ENCODE peak calls at places on chromosomes 11 and 22, in nine cellular contexts. M, W, F, O, E, A, V, B and D are unnamed samples.

GRCh38 chr11:119373917-119374631 is 7.4 kb downstream of the USP2 start:
- DNase-seq in M (peak), W (peak), F (peak), O (peak), E (peak), A (peak), V (peak), B (peak), D (peak)

GRCh38 chr11:33160147-33160546 is 1.1 kb downstream of the CSTF3 start:
- DNase-seq in M (no peak), W (peak), F (peak), O (peak), E (no peak), A (no peak), V (peak), B (peak), D (peak)

GRCh38 chr11:133719532-133720235 is 125.6 kb downstream of the SPATA19 start:
- DNase-seq in M (no peak), W (no peak), F (no peak), O (no peak), E (no peak), A (no peak), V (peak), B (no peak), D (no peak)

GRCh38 chr22:31533391-31533790 is 37.1 kb downstream of the SFI1 start:
- DNase-seq in M (no peak), W (no peak), F (no peak), O (no peak), E (no peak), A (no peak), V (no peak), B (no peak), D (no peak)

GRCh38 chr11:62614275-62614674 is 1.2 kb downstream of the ROM1 start:
- DNase-seq in M (no peak), W (no peak), F (no peak), O (peak), E (no peak), A (no peak), V (no peak), B (no peak), D (no peak)

GRCh38 chr11:6431861-6432260 is 8.9 kb downstream of the HPX start:
- DNase-seq in M (no peak), W (peak), F (peak), O (peak), E (no peak), A (peak), V (peak), B (peak), D (peak)

GRCh38 chr22:46149493-46149997 is 781 bp upstream of the PPARA start:
- DNase-seq in M (peak), W (no peak), F (no peak), O (no peak), E (peak), A (peak), V (peak), B (no peak), D (no peak)

GRCh38 chr11:27444801-27445215 is 27.8 kb downstream of the LGR4 start:
- DNase-seq in M (no peak), W (no peak), F (no peak), O (no peak), E (no peak), A (no peak), V (peak), B (no peak), D (no peak)

GRCh38 chr11:125372088-125372487 is 124.0 kb downstream of the FEZ1 start:
- DNase-seq in M (no peak), W (no peak), F (no peak), O (no peak), E (no peak), A (no peak), V (no peak), B (no peak), D (no peak)

GRCh38 chr22:46453006-46453828 is 84.2 kb downstream of the CELSR1 start:
- DNase-seq in M (peak), W (peak), F (no peak), O (peak), E (no peak), A (no peak), V (no peak), B (no peak), D (no peak)

GRCh38 chr22:48548391-48548790 is 1279.3 kb downstream of the BRD1 start:
- DNase-seq in M (no peak), W (no peak), F (no peak), O (no peak), E (no peak), A (no peak), V (no peak), B (no peak), D (no peak)

GRCh38 chr11:6397156-6397555 is 6.9 kb downstream of the SMPD1 start:
- DNase-seq in M (no peak), W (no peak), F (peak), O (no peak), E (no peak), A (no peak), V (no peak), B (no peak), D (no peak)

GRCh38 chr11:30914143-30914762 is 328.1 kb upstream of the MPPED2 start:
- DNase-seq in M (peak), W (peak), F (peak), O (peak), E (no peak), A (peak), V (peak), B (peak), D (peak)

GRCh38 chr11:87926250-87926970 is 248.8 kb downstream of the RAB38 start:
- DNase-seq in M (no peak), W (peak), F (peak), O (peak), E (no peak), A (peak), V (peak), B (peak), D (peak)

GRCh38 chr22:38835888-38836301 is 7.9 kb downstream of the NPTXR start:
- DNase-seq in M (no peak), W (no peak), F (peak), O (peak), E (no peak), A (peak), V (no peak), B (no peak), D (peak)

GRCh38 chr11:56624661-56625110 is 10.0 kb upstream of the OR5M1 start:
- DNase-seq in M (no peak), W (peak), F (peak), O (peak), E (no peak), A (peak), V (no peak), B (peak), D (peak)

GRCh38 chr11:26271666-26272065 is 60.3 kb upstream of the ANO3 start:
- DNase-seq in M (no peak), W (no peak), F (no peak), O (no peak), E (no peak), A (no peak), V (no peak), B (no peak), D (no peak)

GRCh38 chr11:57368106-57368826 is 12.7 kb downstream of the PRG3 start:
- DNase-seq in M (peak), W (peak), F (no peak), O (peak), E (no peak), A (no peak), V (no peak), B (no peak), D (no peak)

GRCh38 chr11:67634366-67635230 is 4.9 kb upstream of the NUDT8 start:
- DNase-seq in M (peak), W (no peak), F (no peak), O (no peak), E (no peak), A (no peak), V (no peak), B (no peak), D (no peak)

GRCh38 chr11:43558556-43559127 is 121.9 kb upstream of the HSD17B12 start:
- DNase-seq in M (no peak), W (no peak), F (no peak), O (no peak), E (no peak), A (no peak), V (no peak), B (no peak), D (no peak)

GRCh38 chr11:6405039-6405667 is 13.7 kb downstream of the APBB1 start:
- DNase-seq in M (peak), W (no peak), F (no peak), O (no peak), E (no peak), A (no peak), V (peak), B (no peak), D (no peak)

GRCh38 chr11:38547464-38547863 is 1949.4 kb upstream of the RAG2 start:
- DNase-seq in M (no peak), W (peak), F (no peak), O (peak), E (no peak), A (no peak), V (no peak), B (no peak), D (no peak)

GRCh38 chr22:19874307-19875060 is 19.8 kb upstream of the GNB1L start:
- DNase-seq in M (peak), W (peak), F (no peak), O (no peak), E (peak), A (no peak), V (no peak), B (no peak), D (no peak)

GRCh38 chr11:99068832-99069231 is 48.1 kb downstream of the CNTN5 start:
- DNase-seq in M (no peak), W (no peak), F (no peak), O (peak), E (no peak), A (no peak), V (no peak), B (no peak), D (peak)

GRCh38 chr11:67022961-67023956 is at the start of gene SYT12:
- DNase-seq in M (no peak), W (no peak), F (no peak), O (no peak), E (no peak), A (no peak), V (no peak), B (peak), D (no peak)

GRCh38 chr11:105046898-105047579 is 1.9 kb upstream of the CARD16 start:
- DNase-seq in M (peak), W (peak), F (peak), O (peak), E (no peak), A (peak), V (peak), B (peak), D (peak)

GRCh38 chr22:47014636-47014930 is 252.1 kb downstream of the TBC1D22A start:
- DNase-seq in M (no peak), W (no peak), F (no peak), O (no peak), E (no peak), A (no peak), V (no peak), B (no peak), D (no peak)

GRCh38 chr22:22687638-22688500 is 43.5 kb downstream of the GGTLC2 start:
- DNase-seq in M (no peak), W (peak), F (peak), O (peak), E (peak), A (peak), V (peak), B (peak), D (peak)

GRCh38 chr22:23894710-23895598 is 771 bp downstream of the MIF start:
- DNase-seq in M (peak), W (peak), F (peak), O (peak), E (peak), A (peak), V (peak), B (peak), D (peak)

GRCh38 chr11:92762175-92762574 is 207.3 kb upstream of the MTNR1B start:
- DNase-seq in M (no peak), W (no peak), F (no peak), O (no peak), E (no peak), A (no peak), V (no peak), B (no peak), D (no peak)

GRCh38 chr11:57474751-57475115 is 14.4 kb downstream of the RTN4RL2 start:
- DNase-seq in M (no peak), W (no peak), F (no peak), O (no peak), E (no peak), A (no peak), V (no peak), B (no peak), D (no peak)

GRCh38 chr11:117412653-117413275 is 85.1 kb downstream of the CEP164 start:
- DNase-seq in M (no peak), W (no peak), F (no peak), O (no peak), E (no peak), A (no peak), V (no peak), B (no peak), D (no peak)

GRCh38 chr11:119236490-119236889 is 30.4 kb downstream of the CBL start:
- DNase-seq in M (no peak), W (no peak), F (peak), O (no peak), E (no peak), A (no peak), V (no peak), B (no peak), D (no peak)

GRCh38 chr11:110447897-110448522 is 18.3 kb downstream of the FDX1 start:
- DNase-seq in M (no peak), W (no peak), F (no peak), O (peak), E (no peak), A (no peak), V (no peak), B (no peak), D (no peak)

GRCh38 chr11:74820763-74821162 is 72.1 kb downstream of the RNF169 start:
- DNase-seq in M (no peak), W (peak), F (peak), O (peak), E (no peak), A (no peak), V (no peak), B (peak), D (peak)

GRCh38 chr22:30470655-30471054 is 1.2 kb downstream of the SEC14L3 start:
- DNase-seq in M (no peak), W (no peak), F (no peak), O (no peak), E (no peak), A (no peak), V (no peak), B (no peak), D (no peak)